ENCODE peak calls at places on chromosomes 6 and 20, in eight cellular contexts. X is HCT116, T is GM23338, A is neural progenitor cell, U is hepatocyte, C is SK-N-SH, Q is PC-3, W is OCI-LY7. O is an unnamed sample.
A peak's percentile ranks its signal among the peaks of the same experiment; 100 is the strongest.

GRCh38 chr6:127124196-127124595 is 5.7 kb downstream of the RSPO3 start:
- DNase-seq in X (no peak), T (no peak), U (no peak), A (no peak), Q (no peak), W (no peak), C (no peak), O (no peak)

GRCh38 chr20:62776035-62776691 is 20.1 kb upstream of the MRGBP start:
- DNase-seq in U (no peak), C (no peak), W (no peak), T (no peak), A (no peak), Q (no peak), X (no peak), O (no peak)

GRCh38 chr6:39841291-39841690 is 49.1 kb downstream of the DAAM2 start:
- DNase-seq in X (no peak), U (no peak), T (no peak), Q (no peak), C (no peak), W (no peak), A (peak; percentile 26), O (no peak)

GRCh38 chr6:41780623-41781301 is at the start of gene PRICKLE4:
- DNase-seq in C (peak; percentile 71), Q (peak; percentile 35), T (peak; percentile 70), X (no peak), A (peak; percentile 69), W (no peak), U (peak; percentile 52), O (peak; percentile 47)

GRCh38 chr20:57130160-57130772 is 136.2 kb downstream of the BMP7 start:
- DNase-seq in U (peak; percentile 44), X (no peak), C (no peak), T (no peak), Q (peak; percentile 35), W (no peak), A (no peak), O (peak; percentile 16)

GRCh38 chr6:31057426-31058003 is 47.2 kb downstream of the MUC22 start:
- DNase-seq in C (no peak), A (peak; percentile 64), T (peak; percentile 17), Q (peak; percentile 73), U (no peak), W (no peak), X (no peak), O (peak; percentile 72)

GRCh38 chr6:20693466-20694063 is 159.3 kb downstream of the CDKAL1 start:
- DNase-seq in X (no peak), Q (peak; percentile 22), U (no peak), C (no peak), A (no peak), W (no peak), T (no peak), O (peak; percentile 40)

GRCh38 chr6:162108041-162108440 is 619.5 kb downstream of the PRKN start:
- DNase-seq in U (no peak), W (no peak), A (peak; percentile 33), Q (no peak), T (peak; percentile 44), C (no peak), X (no peak), O (no peak)

GRCh38 chr20:5147193-5147592 is 20.4 kb downstream of the CDS2 start:
- DNase-seq in T (no peak), C (no peak), A (no peak), Q (no peak), W (no peak), X (no peak), U (no peak), O (no peak)

GRCh38 chr20:63696311-63696627 is 183 bp upstream of the TNFRSF6B start:
- DNase-seq in Q (peak; percentile 61), C (no peak), T (peak; percentile 82), A (peak; percentile 62), U (peak; percentile 73), X (peak; percentile 40), W (peak; percentile 20), O (peak; percentile 44)

GRCh38 chr20:40897177-40897700 is 131.4 kb upstream of the TOP1 start:
- DNase-seq in C (peak; percentile 80), A (no peak), W (no peak), Q (no peak), U (peak; percentile 19), T (no peak), X (no peak), O (peak; percentile 66)

GRCh38 chr6:89970609-89971337 is 76.5 kb downstream of the GJA10 start:
- DNase-seq in W (no peak), X (peak; percentile 16), U (peak; percentile 79), A (peak; percentile 76), T (peak; percentile 67), C (peak; percentile 67), Q (peak; percentile 73), O (peak; percentile 87)

GRCh38 chr6:68697394-68697793 is 62.3 kb downstream of the ADGRB3 start:
- DNase-seq in W (no peak), Q (no peak), A (no peak), U (no peak), T (no peak), X (no peak), C (no peak), O (no peak)

GRCh38 chr6:139325686-139326085 is 33.9 kb upstream of the TXLNB start:
- DNase-seq in T (no peak), Q (no peak), U (no peak), W (peak; percentile 69), A (no peak), C (no peak), X (no peak), O (no peak)

DNA sequence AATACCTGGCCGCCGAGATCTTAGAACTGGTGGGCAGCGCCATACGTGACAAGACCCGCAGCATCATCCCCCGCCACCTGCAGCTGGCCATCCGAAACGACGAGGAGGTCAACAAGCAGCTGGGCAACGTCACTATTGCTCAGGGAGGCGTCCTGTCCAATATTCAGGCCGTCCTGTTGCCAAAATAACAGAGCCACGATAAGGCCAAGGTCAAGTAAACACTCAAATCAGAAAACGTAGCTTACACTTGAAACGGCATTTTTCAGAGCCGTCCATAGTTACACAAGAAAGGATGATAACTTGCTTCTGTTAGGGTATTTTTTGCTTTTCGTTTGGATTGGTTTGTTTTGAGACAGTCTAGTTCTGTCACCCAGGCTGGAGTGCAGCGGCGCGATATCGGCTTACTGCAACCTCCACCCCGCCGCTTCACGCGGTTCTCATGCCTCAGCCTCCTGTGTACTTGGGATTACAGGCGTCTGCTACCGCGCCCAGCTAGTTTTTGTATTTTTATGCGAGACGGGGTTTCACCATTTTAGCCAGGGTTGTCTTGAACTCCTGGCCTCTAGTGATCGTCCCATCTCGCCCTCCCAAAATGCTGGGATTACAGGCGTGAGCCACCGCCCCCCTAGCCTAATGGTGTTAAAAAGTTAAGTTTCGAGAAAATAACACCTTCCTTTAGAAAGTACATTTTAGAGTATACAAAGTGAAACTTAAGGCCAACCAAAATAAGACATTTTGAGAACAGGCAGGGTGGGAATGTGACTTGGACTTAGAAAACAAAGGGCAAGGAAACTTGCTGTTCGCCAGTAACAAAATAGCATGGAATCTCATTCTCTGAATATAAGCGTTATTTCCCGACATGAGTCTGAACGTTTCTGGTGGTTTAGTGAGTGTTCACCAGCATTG is 42.8 kb upstream of the HFE start:
- DNase-seq in U (no peak), W (peak; percentile 71), T (no peak), C (no peak), X (no peak), A (no peak), Q (no peak), O (peak; percentile 68)
- TF ChIP-seq EZH2phosphoT487 in U (no peak), W (no peak), T (no peak), C (no peak), X (no peak), A (no peak), Q (no peak), O (no peak)

GRCh38 chr6:156876302-156876701 is 99.1 kb downstream of the ARID1B start:
- DNase-seq in C (peak; percentile 35), A (peak; percentile 52), U (no peak), W (no peak), X (no peak), Q (no peak), T (peak; percentile 77), O (no peak)
- H2AFZ ChIP-seq in C (no peak overlapping the region), A (no peak overlapping the region), U (no peak overlapping the region), W (no peak overlapping the region), X (no peak overlapping the region), Q (no peak overlapping the region), T (no peak overlapping the region), O (no peak overlapping the region)

GRCh38 chr6:25715794-25716193 is 38.7 kb upstream of the SLC17A4 start:
- DNase-seq in A (no peak), X (no peak), C (no peak), U (no peak), T (no peak), Q (no peak), W (no peak), O (no peak)

GRCh38 chr6:25714765-25715164 is 39.8 kb upstream of the SLC17A4 start:
- DNase-seq in U (no peak), Q (no peak), W (no peak), A (no peak), C (no peak), T (no peak), X (no peak), O (no peak)

GRCh38 chr6:25713802-25714201 is 40.7 kb upstream of the SLC17A4 start:
- DNase-seq in X (no peak), Q (no peak), U (no peak), W (no peak), T (no peak), A (no peak), C (peak; percentile 56), O (peak; percentile 16)

GRCh38 chr6:25717856-25718740 is 36.4 kb upstream of the SLC17A4 start:
- DNase-seq in T (peak; percentile 60), W (peak; percentile 59), A (peak; percentile 38), C (peak; percentile 44), Q (peak; percentile 67), U (peak; percentile 64), X (peak; percentile 6), O (peak; percentile 62)
- TF ChIP-seq EZH2phosphoT487 in T (no peak), W (no peak), A (no peak), C (no peak), Q (no peak), U (no peak), X (no peak), O (no peak)

GRCh38 chr6:134420638-134421181 is 102.8 kb upstream of the SGK1 start:
- DNase-seq in A (no peak), C (no peak), W (no peak), T (no peak), Q (peak; percentile 79), X (no peak), U (no peak), O (peak; percentile 73)

GRCh38 chr6:134422426-134423231 is 104.7 kb upstream of the SGK1 start:
- DNase-seq in C (no peak), W (no peak), U (no peak), X (peak; percentile 28), Q (peak; percentile 87), T (no peak), A (no peak), O (peak; percentile 97)

GRCh38 chr6:134424131-134424794 is 106.4 kb upstream of the SGK1 start:
- DNase-seq in C (no peak), X (no peak), T (no peak), Q (peak; percentile 34), U (no peak), A (no peak), W (no peak), O (peak; percentile 60)

GRCh38 chr6:134419717-134420116 is 101.8 kb upstream of the SGK1 start:
- DNase-seq in X (no peak), Q (no peak), U (no peak), C (no peak), W (no peak), A (no peak), T (no peak), O (peak; percentile 18)

DNA sequence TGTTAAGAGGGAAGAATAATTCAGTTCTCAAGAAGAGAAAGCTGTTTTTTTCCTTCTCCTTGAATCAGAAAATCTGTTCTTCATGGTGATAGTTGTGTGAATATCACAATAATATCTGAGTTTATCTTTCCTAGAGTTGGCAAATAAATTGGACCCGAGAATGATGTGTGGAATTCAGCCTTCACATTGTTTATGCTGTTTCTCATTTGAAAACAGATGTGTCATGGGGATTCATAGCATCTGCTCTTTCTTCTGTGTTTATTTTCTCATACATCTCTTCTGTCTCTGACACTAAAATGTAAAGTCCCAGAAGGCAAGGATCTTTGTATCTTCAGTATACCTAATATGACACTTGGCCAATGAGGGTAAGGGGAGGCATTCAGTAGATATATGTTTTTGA is 103.6 kb upstream of the SGK1 start:
- DNase-seq in A (no peak), X (no peak), U (no peak), T (no peak), W (no peak), Q (no peak), C (no peak), O (peak; percentile 63)
- H2AFZ ChIP-seq in A (no peak overlapping the region), X (no peak overlapping the region), U (no peak overlapping the region), T (no peak overlapping the region), W (no peak overlapping the region), Q (no peak overlapping the region), C (no peak overlapping the region), O (no peak overlapping the region)